ENCODE peak calls at places on chromosomes 7 and 10, in ten cellular contexts. J is cardiac muscle cell, D is BJ, U is tibial artery, L is A549, K is AG04450, X is Peyer's patch, R is nephron progenitor cell, E is B cell, H is AG10803. G is an unnamed sample.
A peak's percentile ranks its signal among the peaks of the same experiment; 100 is the strongest.

GRCh38 chr7:134690614-134691504 is 44.2 kb downstream of the BPGM start:
- DNase-seq in J (no peak), D (no peak), U (no peak), L (no peak), K (no peak), X (no peak), R (no peak), E (no peak), H (peak; percentile 86), G (no peak)

GRCh38 chr10:22365644-22366565 is 20.6 kb downstream of the SPAG6 start:
- DNase-seq in J (no peak), D (no peak), U (no peak), L (no peak), K (no peak), X (no peak), R (no peak), E (no peak), H (peak; percentile 31), G (no peak)

GRCh38 chr7:22159341-22159740 is 197.6 kb downstream of the RAPGEF5 start:
- DNase-seq in J (no peak), D (no peak), U (no peak), L (no peak), K (no peak), X (no peak), R (no peak), E (no peak), H (no peak), G (no peak)

GRCh38 chr10:3889961-3890522 is 105.0 kb upstream of the KLF6 start:
- DNase-seq in J (no peak), D (no peak), U (no peak), L (peak; percentile 81), K (no peak), X (no peak), R (no peak), E (no peak), H (peak; percentile 74), G (no peak)

GRCh38 chr7:153640586-153640985 is 411.6 kb upstream of the DPP6 start:
- DNase-seq in J (no peak), D (no peak), U (no peak), L (no peak), K (no peak), X (no peak), R (no peak), E (no peak), H (no peak), G (no peak)

GRCh38 chr7:120857558-120858298 is at the start of gene TSPAN12:
- DNase-seq in J (peak; percentile 91), D (no peak), U (peak; percentile 84), L (peak; percentile 69), K (no peak), X (peak; percentile 22), R (peak; percentile 85), E (no peak), H (peak; percentile 50), G (peak; percentile 10)

GRCh38 chr7:33959676-33960075 is 54.3 kb downstream of the BMPER start:
- DNase-seq in J (no peak), D (no peak), U (no peak), L (no peak), K (no peak), X (no peak), R (no peak), E (no peak), H (peak; percentile 52), G (no peak)

GRCh38 chr7:88758355-88759215 is 915 bp upstream of the ZNF804B start:
- DNase-seq in J (peak; percentile 61), D (no peak), U (no peak), L (no peak), K (no peak), X (no peak), R (peak; percentile 44), E (no peak), H (peak; percentile 5), G (no peak)

GRCh38 chr10:35908451-35908850 is 266.4 kb upstream of the FZD8 start:
- DNase-seq in J (no peak), D (no peak), U (no peak), L (no peak), K (no peak), X (no peak), R (no peak), E (no peak), H (no peak), G (no peak)

GRCh38 chr7:84364708-84365107 is 170.1 kb upstream of the SEMA3A start:
- DNase-seq in J (peak; percentile 26), D (peak; percentile 19), U (no peak), L (no peak), K (peak; percentile 18), X (no peak), R (no peak), E (no peak), H (peak; percentile 58), G (no peak)

GRCh38 chr7:147509859-147510542 is 1080.6 kb upstream of the C7orf33 start:
- DNase-seq in J (no peak), D (no peak), U (no peak), L (no peak), K (no peak), X (no peak), R (no peak), E (no peak), H (peak; percentile 73), G (no peak)

GRCh38 chr10:33260403-33261239 is 73.8 kb downstream of the NRP1 start:
- DNase-seq in J (no peak), D (no peak), U (no peak), L (peak; percentile 77), K (no peak), X (no peak), R (no peak), E (no peak), H (no peak), G (no peak)

GRCh38 chr10:112917676-112918075 is 32.4 kb upstream of the TCF7L2 start:
- DNase-seq in J (no peak), D (no peak), U (no peak), L (no peak), K (no peak), X (no peak), R (no peak), E (no peak), H (no peak), G (no peak)

GRCh38 chr7:95886501-95887090 is 114.2 kb downstream of the DYNC1I1 start:
- DNase-seq in J (no peak), D (no peak), U (no peak), L (peak; percentile 58), K (no peak), X (no peak), R (no peak), E (no peak), H (peak; percentile 25), G (no peak)

GRCh38 chr10:3631709-3632330 is 153.2 kb downstream of the KLF6 start:
- DNase-seq in J (no peak), D (no peak), U (no peak), L (no peak), K (no peak), X (no peak), R (no peak), E (no peak), H (no peak), G (no peak)

GRCh38 chr10:29734980-29735627 is 100.3 kb upstream of the SVIL start:
- DNase-seq in J (peak; percentile 71), D (no peak), U (peak; percentile 69), L (peak; percentile 36), K (no peak), X (no peak), R (peak; percentile 74), E (no peak), H (no peak), G (no peak)

DNA sequence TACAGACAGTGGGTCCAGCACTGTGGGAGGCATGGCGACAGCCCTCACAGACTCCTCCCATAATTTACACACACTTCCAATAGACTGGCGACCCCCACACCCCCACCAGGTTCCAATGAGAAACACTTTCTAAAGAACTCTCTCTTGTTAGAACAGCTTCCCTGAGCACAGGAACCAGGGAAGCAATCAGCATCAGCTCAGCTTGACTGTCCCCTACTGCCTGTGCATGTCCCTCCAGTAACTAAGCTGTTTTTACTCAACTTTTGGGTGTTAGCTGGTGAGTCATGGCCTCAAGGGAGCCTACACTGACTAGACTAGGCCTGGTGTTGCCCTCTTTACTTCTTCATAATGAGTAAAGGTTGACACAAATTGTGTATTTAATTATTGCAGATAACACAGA is 32.6 kb upstream of the HERPUD2 start:
- DNase-seq in J (no peak), D (no peak), U (no peak), L (no peak), K (no peak), X (no peak), R (no peak), E (peak; percentile 86), H (no peak), G (no peak)
- TF ChIP-seq CTCF in J (no peak), D (no peak), U (no peak), L (no peak), K (no peak), X (no peak), R (no peak), E (no peak), H (no peak), G (no peak)

GRCh38 chr10:132984008-132984295 is 41.6 kb upstream of the CFAP46 start:
- DNase-seq in J (no peak), D (no peak), U (no peak), L (no peak), K (no peak), X (no peak), R (no peak), E (no peak), H (no peak), G (no peak)
- TF ChIP-seq CTCF in J (no peak), D (no peak), U (no peak), L (no peak), K (no peak), X (no peak), R (no peak), E (no peak), H (no peak), G (no peak)

DNA sequence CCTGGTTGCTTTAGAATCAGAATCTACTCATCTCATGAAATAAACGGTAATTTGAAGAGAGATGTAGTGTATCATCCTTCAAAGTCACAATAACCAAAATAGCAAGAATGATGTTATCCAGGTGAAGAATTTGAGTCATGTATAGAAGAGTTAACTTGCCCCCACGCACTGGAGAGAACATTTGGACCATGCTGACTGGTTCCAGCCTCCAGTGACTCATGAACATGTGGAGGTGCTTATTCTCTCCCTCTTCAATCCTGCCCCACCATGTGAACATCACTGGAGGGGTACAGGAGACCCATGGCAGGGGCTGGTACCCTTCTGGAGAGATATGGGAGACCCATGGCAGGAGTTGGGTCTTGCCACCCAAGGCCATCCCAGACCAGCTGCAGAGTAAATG is 427.8 kb downstream of the CALN1 start:
- DNase-seq in J (no peak), D (no peak), U (no peak), L (no peak), K (no peak), X (no peak), R (no peak), E (no peak), H (no peak), G (no peak)
- TF ChIP-seq CTCF in J (no peak), D (no peak), U (no peak), L (no peak), K (no peak), X (no peak), R (no peak), E (no peak), H (no peak), G (no peak)

DNA sequence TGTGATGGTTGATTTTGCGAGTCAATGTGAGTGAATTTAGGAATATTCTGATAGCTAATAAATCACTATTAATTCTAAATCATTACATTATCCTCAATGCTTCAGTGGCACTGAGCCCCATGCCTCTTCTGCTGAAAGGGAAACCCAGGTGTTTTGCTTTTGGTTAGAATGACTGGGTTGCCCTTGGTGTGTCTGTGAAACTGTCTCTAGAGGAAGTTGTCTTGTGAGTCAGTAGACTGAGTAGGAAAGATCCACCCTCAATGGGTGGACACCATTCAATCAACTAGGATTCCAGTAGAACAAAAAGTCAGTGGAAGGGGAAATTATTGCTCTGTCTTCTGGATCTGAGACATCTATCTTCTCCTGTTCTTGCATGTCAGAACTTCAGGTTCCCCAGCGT is 472.4 kb downstream of the ANKRD7 start:
- DNase-seq in J (no peak), D (no peak), U (no peak), L (no peak), K (no peak), X (no peak), R (no peak), E (no peak), H (no peak), G (no peak)
- TF ChIP-seq CTCF in J (no peak), D (no peak), U (no peak), L (no peak), K (no peak), X (no peak), R (no peak), E (no peak), H (no peak), G (no peak)